ENCODE peak calls at places on chromosomes 3 and 15, in eight cellular contexts. One of them, this sample, is unnamed.
A peak's percentile ranks its signal among the peaks of the same experiment; 100 is the strongest.

GRCh38 chr15:57135800-57136199 is 217.4 kb downstream of the TCF12 start:
- DNase-seq in AG09309: no peak
- DNase-seq in mesothelial cell of epicardium: no peak
- DNase-seq in AG04450: no peak
- DNase-seq in PC-9: no peak
- DNase-seq in B cell: no peak
- DNase-seq in kidney epithelial cell: no peak
- DNase-seq in sigmoid colon: no peak
- DNase-seq in this sample: no peak

GRCh38 chr3:128195369-128195768 is 42.1 kb downstream of the EEFSEC start:
- DNase-seq in AG09309: no peak
- DNase-seq in mesothelial cell of epicardium: no peak
- DNase-seq in AG04450: no peak
- DNase-seq in PC-9: no peak
- DNase-seq in B cell: no peak
- DNase-seq in kidney epithelial cell: no peak
- DNase-seq in sigmoid colon: no peak
- DNase-seq in this sample: no peak

GRCh38 chr3:6791161-6791560 is 69.8 kb upstream of the GRM7 start:
- DNase-seq in AG09309: no peak
- DNase-seq in mesothelial cell of epicardium: no peak
- DNase-seq in AG04450: no peak
- DNase-seq in PC-9: no peak
- DNase-seq in B cell: no peak
- DNase-seq in kidney epithelial cell: no peak
- DNase-seq in sigmoid colon: no peak
- DNase-seq in this sample: no peak

GRCh38 chr15:38050529-38050928 is 116.1 kb downstream of the TMCO5A start:
- DNase-seq in AG09309: no peak
- DNase-seq in mesothelial cell of epicardium: no peak
- DNase-seq in AG04450: no peak
- DNase-seq in PC-9: no peak
- DNase-seq in B cell: no peak
- DNase-seq in kidney epithelial cell: no peak
- DNase-seq in sigmoid colon: no peak
- DNase-seq in this sample: no peak

GRCh38 chr3:14391033-14391432 is 11.4 kb upstream of the SLC6A6 start:
- DNase-seq in AG09309: peak; percentile 74
- DNase-seq in mesothelial cell of epicardium: no peak
- DNase-seq in AG04450: peak; percentile 57
- DNase-seq in PC-9: no peak
- DNase-seq in B cell: no peak
- DNase-seq in kidney epithelial cell: no peak
- DNase-seq in sigmoid colon: peak; percentile 80
- DNase-seq in this sample: no peak

GRCh38 chr3:65548848-65549625 is 489.7 kb downstream of the MAGI1 start:
- DNase-seq in AG09309: no peak
- DNase-seq in mesothelial cell of epicardium: peak; percentile 26
- DNase-seq in AG04450: no peak
- DNase-seq in PC-9: no peak
- DNase-seq in B cell: no peak
- DNase-seq in kidney epithelial cell: no peak
- DNase-seq in sigmoid colon: peak; percentile 79
- DNase-seq in this sample: no peak

GRCh38 chr3:127254730-127255129 is 33.1 kb downstream of the PRR20G start:
- DNase-seq in AG09309: no peak
- DNase-seq in mesothelial cell of epicardium: no peak
- DNase-seq in AG04450: no peak
- DNase-seq in PC-9: no peak
- DNase-seq in B cell: no peak
- DNase-seq in kidney epithelial cell: no peak
- DNase-seq in sigmoid colon: no peak
- DNase-seq in this sample: no peak

GRCh38 chr3:159775372-159775961 is 213.2 kb upstream of the IL12A start:
- DNase-seq in AG09309: peak; percentile 52
- DNase-seq in mesothelial cell of epicardium: no peak
- DNase-seq in AG04450: peak; percentile 71
- DNase-seq in PC-9: peak; percentile 56
- DNase-seq in B cell: no peak
- DNase-seq in kidney epithelial cell: no peak
- DNase-seq in sigmoid colon: peak; percentile 80
- DNase-seq in this sample: no peak

GRCh38 chr3:169410430-169410829 is 253.1 kb downstream of the MECOM start:
- DNase-seq in AG09309: no peak
- DNase-seq in mesothelial cell of epicardium: no peak
- DNase-seq in AG04450: no peak
- DNase-seq in PC-9: no peak
- DNase-seq in B cell: no peak
- DNase-seq in kidney epithelial cell: no peak
- DNase-seq in sigmoid colon: no peak
- DNase-seq in this sample: no peak

GRCh38 chr3:194988495-194989165 is 282.3 kb downstream of the XXYLT1 start:
- DNase-seq in AG09309: no peak
- DNase-seq in mesothelial cell of epicardium: no peak
- DNase-seq in AG04450: no peak
- DNase-seq in PC-9: no peak
- DNase-seq in B cell: no peak
- DNase-seq in kidney epithelial cell: no peak
- DNase-seq in sigmoid colon: no peak
- DNase-seq in this sample: no peak

GRCh38 chr3:14507345-14507741 is 32.8 kb downstream of the GRIP2 start:
- DNase-seq in AG09309: no peak
- DNase-seq in mesothelial cell of epicardium: no peak
- DNase-seq in AG04450: no peak
- DNase-seq in PC-9: peak; percentile 57
- DNase-seq in B cell: no peak
- DNase-seq in kidney epithelial cell: no peak
- DNase-seq in sigmoid colon: peak; percentile 57
- DNase-seq in this sample: no peak

GRCh38 chr3:126816956-126817777 is 113.1 kb downstream of the CHCHD6 start:
- DNase-seq in AG09309: no peak
- DNase-seq in mesothelial cell of epicardium: no peak
- DNase-seq in AG04450: no peak
- DNase-seq in PC-9: no peak
- DNase-seq in B cell: no peak
- DNase-seq in kidney epithelial cell: no peak
- DNase-seq in sigmoid colon: no peak
- DNase-seq in this sample: no peak

GRCh38 chr3:172519740-172520139 is 3.5 kb downstream of the TNFSF10 start:
- DNase-seq in AG09309: no peak
- DNase-seq in mesothelial cell of epicardium: no peak
- DNase-seq in AG04450: no peak
- DNase-seq in PC-9: no peak
- DNase-seq in B cell: no peak
- DNase-seq in kidney epithelial cell: no peak
- DNase-seq in sigmoid colon: no peak
- DNase-seq in this sample: no peak

GRCh38 chr3:62051506-62051905 is 321.8 kb downstream of the FEZF2 start:
- DNase-seq in AG09309: no peak
- DNase-seq in mesothelial cell of epicardium: no peak
- DNase-seq in AG04450: no peak
- DNase-seq in PC-9: peak; percentile 13
- DNase-seq in B cell: no peak
- DNase-seq in kidney epithelial cell: no peak
- DNase-seq in sigmoid colon: no peak
- DNase-seq in this sample: no peak

GRCh38 chr3:180000500-180000899 is 36.2 kb downstream of the PEX5L start:
- DNase-seq in AG09309: no peak
- DNase-seq in mesothelial cell of epicardium: no peak
- DNase-seq in AG04450: no peak
- DNase-seq in PC-9: no peak
- DNase-seq in B cell: no peak
- DNase-seq in kidney epithelial cell: no peak
- DNase-seq in sigmoid colon: no peak
- DNase-seq in this sample: no peak

GRCh38 chr3:172059532-172059931 is 20.2 kb downstream of the FNDC3B start:
- DNase-seq in AG09309: no peak
- DNase-seq in mesothelial cell of epicardium: no peak
- DNase-seq in AG04450: no peak
- DNase-seq in PC-9: no peak
- DNase-seq in B cell: no peak
- DNase-seq in kidney epithelial cell: no peak
- DNase-seq in sigmoid colon: no peak
- DNase-seq in this sample: no peak

GRCh38 chr3:100048248-100048647 is 66.1 kb downstream of the FILIP1L start:
- DNase-seq in AG09309: no peak
- DNase-seq in mesothelial cell of epicardium: no peak
- DNase-seq in AG04450: no peak
- DNase-seq in PC-9: no peak
- DNase-seq in B cell: no peak
- DNase-seq in kidney epithelial cell: no peak
- DNase-seq in sigmoid colon: no peak
- DNase-seq in this sample: no peak

GRCh38 chr15:53522878-53523455 is 236.5 kb downstream of the WDR72 start:
- DNase-seq in AG09309: no peak
- DNase-seq in mesothelial cell of epicardium: no peak
- DNase-seq in AG04450: no peak
- DNase-seq in PC-9: no peak
- DNase-seq in B cell: no peak
- DNase-seq in kidney epithelial cell: peak; percentile 38
- DNase-seq in sigmoid colon: no peak
- DNase-seq in this sample: no peak

DNA sequence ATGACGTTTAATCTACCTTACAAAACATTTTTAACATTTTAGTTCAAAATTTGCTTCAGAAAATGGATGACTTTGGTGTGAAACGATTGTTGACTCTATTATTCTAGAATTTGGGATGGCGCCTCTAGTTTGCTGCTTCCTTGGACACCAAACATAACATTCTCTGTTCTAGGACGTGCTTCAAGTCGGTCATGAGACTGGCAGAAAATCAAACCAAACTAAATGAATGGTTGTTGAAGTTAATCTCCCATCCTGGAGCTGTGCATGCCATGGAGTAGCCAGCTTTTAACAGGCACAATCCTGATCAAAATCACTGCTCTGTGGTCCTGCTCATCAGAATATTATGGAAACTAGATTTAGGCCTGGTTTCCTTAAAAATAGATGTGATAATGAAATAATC is 9.6 kb upstream of the LRRFIP2 start:
- DNase-seq in AG09309: no peak
- DNase-seq in mesothelial cell of epicardium: no peak
- DNase-seq in AG04450: no peak
- DNase-seq in PC-9: no peak
- DNase-seq in B cell: no peak
- DNase-seq in kidney epithelial cell: no peak
- DNase-seq in sigmoid colon: no peak
- DNase-seq in this sample: no peak
- TF ChIP-seq CTCF in AG09309: no peak
- TF ChIP-seq CTCF in mesothelial cell of epicardium: no peak
- TF ChIP-seq CTCF in AG04450: no peak
- TF ChIP-seq CTCF in PC-9: no peak
- TF ChIP-seq CTCF in B cell: no peak
- TF ChIP-seq CTCF in kidney epithelial cell: no peak
- TF ChIP-seq CTCF in sigmoid colon: no peak
- TF ChIP-seq CTCF in this sample: no peak

GRCh38 chr3:40505599-40506462 is at the start of gene ZNF620:
- DNase-seq in AG09309: no peak
- DNase-seq in mesothelial cell of epicardium: peak; percentile 72
- DNase-seq in AG04450: no peak
- DNase-seq in PC-9: peak; percentile 73
- DNase-seq in B cell: peak; percentile 58
- DNase-seq in kidney epithelial cell: peak; percentile 53
- DNase-seq in sigmoid colon: peak; percentile 91
- DNase-seq in this sample: peak; percentile 35
- TF ChIP-seq CTCF in AG09309: peak; percentile 21
- TF ChIP-seq CTCF in mesothelial cell of epicardium: no peak
- TF ChIP-seq CTCF in AG04450: peak; percentile 36
- TF ChIP-seq CTCF in PC-9: no peak
- TF ChIP-seq CTCF in B cell: peak; percentile 18
- TF ChIP-seq CTCF in kidney epithelial cell: peak; percentile 59
- TF ChIP-seq CTCF in sigmoid colon: no peak
- TF ChIP-seq CTCF in this sample: peak; percentile 35

GRCh38 chr3:122952509-122952908 is 75.1 kb downstream of the SEMA5B start:
- DNase-seq in AG09309: no peak
- DNase-seq in mesothelial cell of epicardium: no peak
- DNase-seq in AG04450: no peak
- DNase-seq in PC-9: peak; percentile 35
- DNase-seq in B cell: no peak
- DNase-seq in kidney epithelial cell: no peak
- DNase-seq in sigmoid colon: no peak
- DNase-seq in this sample: no peak
- TF ChIP-seq CTCF in AG09309: no peak
- TF ChIP-seq CTCF in mesothelial cell of epicardium: no peak
- TF ChIP-seq CTCF in AG04450: peak; percentile 11
- TF ChIP-seq CTCF in PC-9: peak; percentile 23
- TF ChIP-seq CTCF in B cell: no peak
- TF ChIP-seq CTCF in kidney epithelial cell: no peak
- TF ChIP-seq CTCF in sigmoid colon: no peak
- TF ChIP-seq CTCF in this sample: no peak

DNA sequence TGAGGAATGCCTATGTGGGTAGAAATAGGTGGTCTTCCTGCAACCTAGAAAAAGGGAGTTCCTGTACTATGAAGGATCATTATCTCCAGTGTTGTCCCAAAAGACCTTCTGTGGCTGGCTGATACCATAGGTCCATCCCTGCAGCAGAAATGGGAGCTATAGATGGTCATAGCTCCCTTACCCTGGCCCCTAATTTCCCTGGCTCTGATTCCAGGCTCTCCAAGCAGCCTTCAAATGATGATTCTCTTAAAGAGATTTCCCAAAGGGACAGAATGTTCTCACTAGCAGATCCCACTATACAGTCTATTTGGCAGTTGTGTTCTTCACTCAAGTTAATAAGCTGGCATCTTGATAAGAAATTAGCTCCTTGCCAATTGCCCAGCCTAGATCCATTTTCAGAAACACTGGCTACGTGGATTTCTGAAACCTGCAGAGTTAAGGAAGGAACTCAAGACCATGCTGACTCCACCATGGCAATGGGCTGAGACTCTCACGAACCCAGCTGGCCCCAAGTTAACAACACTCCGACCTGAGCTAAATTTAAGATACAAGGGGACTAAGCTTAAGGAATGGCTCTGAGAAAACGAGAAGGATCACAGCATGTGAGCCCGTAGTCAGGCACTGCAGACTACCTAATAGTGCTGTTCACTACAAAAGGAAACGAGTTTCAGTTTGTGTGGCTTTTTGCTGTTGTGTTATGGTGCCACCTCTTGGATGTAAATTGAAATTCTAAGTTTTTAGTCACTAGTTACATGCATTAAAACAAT is 11.4 kb downstream of the C15orf40 start:
- DNase-seq in AG09309: no peak
- DNase-seq in mesothelial cell of epicardium: no peak
- DNase-seq in AG04450: no peak
- DNase-seq in PC-9: peak; percentile 14
- DNase-seq in B cell: peak; percentile 64
- DNase-seq in kidney epithelial cell: no peak
- DNase-seq in sigmoid colon: no peak
- DNase-seq in this sample: no peak
- TF ChIP-seq CTCF in AG09309: peak; percentile 64
- TF ChIP-seq CTCF in mesothelial cell of epicardium: peak; percentile 23
- TF ChIP-seq CTCF in AG04450: peak; percentile 55
- TF ChIP-seq CTCF in PC-9: peak; percentile 69
- TF ChIP-seq CTCF in B cell: peak; percentile 72
- TF ChIP-seq CTCF in kidney epithelial cell: peak; percentile 58
- TF ChIP-seq CTCF in sigmoid colon: no peak
- TF ChIP-seq CTCF in this sample: peak; percentile 64